ENCODE peak calls at places on chromosomes 4 and X, in eight cellular contexts. C is NT2/D1, I is H9, O is HCT116, U is MM.1S, A is fibroblast of lung, M is PC-3, D is H1. Z is an unnamed sample.

GRCh38 chr4:74456056-74456744 is 11.3 kb downstream of the AREG start:
- DNase-seq in C (no peak), I (no peak), O (no peak), U (no peak), A (no peak), M (peak), D (no peak), Z (no peak)

GRCh38 chr4:45155081-45155777 is 428.9 kb upstream of the GNPDA2 start:
- DNase-seq in C (no peak), I (no peak), O (no peak), U (no peak), A (peak), M (peak), D (no peak), Z (no peak)

GRCh38 chr4:149785686-149786431 is 29.8 kb downstream of the IQCM start:
- DNase-seq in C (peak), I (peak), O (no peak), U (no peak), A (peak), M (peak), D (no peak), Z (no peak)

GRCh38 chrX:111052478-111052877 is 43.5 kb upstream of the PAK3 start:
- DNase-seq in C (no peak), I (no peak), O (no peak), U (no peak), A (peak), M (no peak), D (no peak), Z (no peak)

GRCh38 chr4:69823481-69824186 is 36.3 kb downstream of the SULT1E1 start:
- DNase-seq in C (no peak), I (peak), O (peak), U (peak), A (no peak), M (peak), D (no peak), Z (no peak)

GRCh38 chrX:100673397-100673953 is 29.5 kb downstream of the SRPX2 start:
- DNase-seq in C (no peak), I (no peak), O (no peak), U (no peak), A (peak), M (peak), D (no peak), Z (no peak)

GRCh38 chr4:113958766-113959540 is 20.5 kb downstream of the ARSJ start:
- DNase-seq in C (no peak), I (no peak), O (peak), U (no peak), A (peak), M (peak), D (no peak), Z (no peak)

GRCh38 chr4:167826281-167826680 is 266.1 kb upstream of the ANXA10 start:
- DNase-seq in C (no peak), I (no peak), O (no peak), U (no peak), A (no peak), M (peak), D (no peak), Z (no peak)

GRCh38 chrX:153560000-153560399 is 38.9 kb downstream of the CCNQ start:
- DNase-seq in C (no peak), I (no peak), O (no peak), U (no peak), A (no peak), M (no peak), D (no peak), Z (no peak)

GRCh38 chr4:140071043-140071442 is 82.9 kb downstream of the MAML3 start:
- DNase-seq in C (no peak), I (no peak), O (no peak), U (no peak), A (no peak), M (no peak), D (no peak), Z (no peak)

GRCh38 chr4:150286656-150287055 is 208.4 kb downstream of the DCLK2 start:
- DNase-seq in C (no peak), I (no peak), O (no peak), U (no peak), A (peak), M (no peak), D (no peak), Z (no peak)

GRCh38 chr4:153420361-153420760 is 45.8 kb upstream of the TMEM131L start:
- DNase-seq in C (no peak), I (no peak), O (no peak), U (no peak), A (peak), M (no peak), D (no peak), Z (no peak)

GRCh38 chr4:2007804-2008670 is 737 bp downstream of the NELFA start:
- DNase-seq in C (no peak), I (no peak), O (no peak), U (no peak), A (peak), M (no peak), D (no peak), Z (peak)

GRCh38 chr4:36292551-36293188 is 11.3 kb downstream of the DTHD1 start:
- DNase-seq in C (no peak), I (no peak), O (no peak), U (no peak), A (peak), M (no peak), D (no peak), Z (no peak)

GRCh38 chr4:15317246-15317645 is 110.6 kb upstream of the C1QTNF7 start:
- DNase-seq in C (no peak), I (no peak), O (no peak), U (no peak), A (no peak), M (no peak), D (no peak), Z (no peak)

GRCh38 chrX:130916636-130917422 is 13.8 kb upstream of the ENOX2 start:
- DNase-seq in C (peak), I (peak), O (peak), U (peak), A (peak), M (peak), D (peak), Z (peak)

GRCh38 chr4:186472948-186473347 is 82.4 kb downstream of the MTNR1A start:
- DNase-seq in C (no peak), I (peak), O (peak), U (peak), A (peak), M (peak), D (no peak), Z (peak)

GRCh38 chrX:155662297-155662696 is 49.5 kb upstream of the TMLHE start:
- DNase-seq in C (no peak), I (no peak), O (no peak), U (peak), A (no peak), M (peak), D (no peak), Z (no peak)

GRCh38 chr4:36043241-36043640 is 201.1 kb downstream of the ARAP2 start:
- DNase-seq in C (no peak), I (no peak), O (no peak), U (no peak), A (no peak), M (no peak), D (no peak), Z (no peak)

GRCh38 chr4:10456270-10457254 is 664 bp downstream of the ZNF518B start:
- DNase-seq in C (peak), I (peak), O (peak), U (peak), A (peak), M (peak), D (peak), Z (no peak)

GRCh38 chrX:139533444-139533843 is 2.9 kb downstream of the F9 start:
- DNase-seq in C (no peak), I (no peak), O (no peak), U (no peak), A (no peak), M (no peak), D (no peak), Z (no peak)

GRCh38 chr4:157806176-157806575 is 366.6 kb downstream of the GASK1B start:
- DNase-seq in C (no peak), I (no peak), O (no peak), U (no peak), A (no peak), M (no peak), D (no peak), Z (no peak)

GRCh38 chr4:153142700-153143438 is 61.4 kb upstream of the TRIM2 start:
- DNase-seq in C (no peak), I (peak), O (peak), U (peak), A (peak), M (peak), D (peak), Z (peak)

GRCh38 chrX:48823029-48823428 is 3.3 kb upstream of the ERAS start:
- DNase-seq in C (no peak), I (no peak), O (no peak), U (no peak), A (no peak), M (no peak), D (no peak), Z (no peak)

GRCh38 chr4:149993030-149993429 is 85.2 kb upstream of the DCLK2 start:
- DNase-seq in C (no peak), I (no peak), O (no peak), U (peak), A (peak), M (peak), D (no peak), Z (no peak)

GRCh38 chrX:132822634-132823012 is 135.8 kb downstream of the HS6ST2 start:
- DNase-seq in C (no peak), I (no peak), O (no peak), U (peak), A (no peak), M (no peak), D (no peak), Z (no peak)

GRCh38 chrX:30652527-30653414 is 452 bp upstream of the GK start:
- DNase-seq in C (peak), I (peak), O (peak), U (peak), A (peak), M (peak), D (peak), Z (peak)

GRCh38 chrX:30657542-30658238 is 4.5 kb downstream of the GK start:
- DNase-seq in C (no peak), I (no peak), O (no peak), U (no peak), A (peak), M (peak), D (no peak), Z (no peak)

GRCh38 chrX:30653415-30654131 is at the start of gene GK:
- DNase-seq in C (no peak), I (peak), O (no peak), U (peak), A (no peak), M (peak), D (no peak), Z (peak)

GRCh38 chrX:30659421-30659820 is 6.2 kb downstream of the GK start:
- DNase-seq in C (no peak), I (no peak), O (no peak), U (no peak), A (peak), M (peak), D (no peak), Z (no peak)

GRCh38 chrX:30654989-30655607 is 1.9 kb downstream of the GK start:
- DNase-seq in C (no peak), I (no peak), O (no peak), U (no peak), A (no peak), M (peak), D (no peak), Z (no peak)
- H3K9ac ChIP-seq in C (no peak), I (no peak), O (no peak), U (no peak), A (no peak), M (peak), D (no peak), Z (no peak)

GRCh38 chr4:147994076-147994475 is 262.2 kb downstream of the ARHGAP10 start:
- DNase-seq in C (no peak), I (no peak), O (no peak), U (no peak), A (peak), M (no peak), D (no peak), Z (no peak)
- H3K9ac ChIP-seq in C (no peak), I (no peak), O (no peak), U (no peak), A (no peak), M (no peak), D (no peak), Z (no peak)

GRCh38 chr4:6944311-6945051 is 34.9 kb downstream of the TBC1D14 start:
- DNase-seq in C (no peak), I (no peak), O (no peak), U (no peak), A (no peak), M (no peak), D (no peak), Z (no peak)
- H3K9ac ChIP-seq in C (peak), I (peak), O (no peak), U (no peak), A (no peak), M (no peak), D (no peak), Z (no peak)

GRCh38 chr4:99587302-99587701 is 12.7 kb downstream of the MTTP start:
- DNase-seq in C (no peak), I (no peak), O (no peak), U (no peak), A (no peak), M (no peak), D (no peak), Z (no peak)

GRCh38 chr4:99586322-99586721 is 11.7 kb downstream of the MTTP start:
- DNase-seq in C (no peak), I (no peak), O (no peak), U (no peak), A (no peak), M (peak), D (no peak), Z (no peak)

GRCh38 chr4:99586747-99587146 is 12.1 kb downstream of the MTTP start:
- DNase-seq in C (no peak), I (no peak), O (no peak), U (no peak), A (no peak), M (no peak), D (no peak), Z (no peak)

GRCh38 chr4:99587803-99588202 is 13.2 kb downstream of the MTTP start:
- DNase-seq in C (no peak), I (no peak), O (no peak), U (no peak), A (peak), M (peak), D (no peak), Z (no peak)

DNA sequence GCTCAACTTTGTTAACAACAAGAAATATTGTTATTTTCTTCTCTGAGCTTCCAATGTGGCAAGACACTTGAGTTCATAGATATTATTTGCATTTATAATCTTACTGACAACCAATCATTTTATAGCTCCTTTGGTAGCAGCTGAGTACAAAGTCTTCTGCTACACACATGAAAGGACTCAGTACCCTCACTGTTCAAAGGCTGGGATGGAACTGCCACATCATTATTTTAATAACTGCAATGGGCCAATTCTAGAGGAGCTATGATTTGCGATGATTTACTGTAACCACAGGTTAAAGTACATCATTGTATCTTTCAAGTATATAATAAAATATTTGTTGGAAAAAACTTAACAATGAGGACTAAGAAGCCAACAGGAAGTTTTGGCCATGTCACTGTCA is 10.9 kb downstream of the MTTP start:
- DNase-seq in C (no peak), I (no peak), O (no peak), U (no peak), A (no peak), M (no peak), D (no peak), Z (no peak)
- H3K9ac ChIP-seq in C (no peak), I (no peak), O (no peak), U (no peak), A (no peak), M (no peak), D (no peak), Z (no peak)